ENCODE peak calls at places on chromosomes 16 and 17, in seven cellular contexts. K, P, N, Q, R, J and B are unnamed samples.
A peak's percentile ranks its signal among the peaks of the same experiment; 100 is the strongest.

GRCh38 chr16:12484987-12485386 is 318.7 kb downstream of the CPPED1 start:
- DNase-seq in K (no peak), P (no peak), N (no peak), Q (no peak), R (no peak), J (no peak), B (no peak)

GRCh38 chr17:38369124-38369886 is 17.7 kb downstream of the SOCS7 start:
- DNase-seq in K (no peak), P (no peak), N (no peak), Q (no peak), R (no peak), J (no peak), B (no peak)

GRCh38 chr17:59154721-59155438 is at the start of gene SKA2:
- DNase-seq in K (peak; percentile 97), P (peak; percentile 97), N (peak; percentile 92), Q (no peak), R (peak; percentile 95), J (no peak), B (peak; percentile 99)

GRCh38 chr17:31481783-31482081 is 90.3 kb downstream of the RAB11FIP4 start:
- DNase-seq in K (no peak), P (no peak), N (no peak), Q (no peak), R (no peak), J (no peak), B (no peak)

GRCh38 chr17:42697108-42697811 is 14.9 kb downstream of the CNTNAP1 start:
- DNase-seq in K (no peak), P (no peak), N (no peak), Q (no peak), R (no peak), J (no peak), B (no peak)

GRCh38 chr17:8894189-8894611 is 26.7 kb upstream of the PIK3R6 start:
- DNase-seq in K (peak; percentile 35), P (peak; percentile 14), N (no peak), Q (no peak), R (no peak), J (no peak), B (no peak)

GRCh38 chr16:75550211-75550662 is 5.8 kb downstream of the TMEM231 start:
- DNase-seq in K (peak; percentile 50), P (peak; percentile 76), N (no peak), Q (no peak), R (no peak), J (no peak), B (no peak)

GRCh38 chr16:23949630-23950290 is 114.0 kb downstream of the PRKCB start:
- DNase-seq in K (no peak), P (peak; percentile 28), N (no peak), Q (no peak), R (no peak), J (peak; percentile 41), B (no peak)

GRCh38 chr17:2853722-2854580 is 57.7 kb downstream of the RAP1GAP2 start:
- DNase-seq in K (peak; percentile 42), P (peak; percentile 42), N (no peak), Q (no peak), R (no peak), J (no peak), B (no peak)

GRCh38 chr16:72437891-72438290 is 265.9 kb upstream of the PMFBP1 start:
- DNase-seq in K (no peak), P (no peak), N (no peak), Q (no peak), R (no peak), J (no peak), B (no peak)

GRCh38 chr16:83967838-83968482 is at the start of gene NECAB2:
- DNase-seq in K (peak; percentile 78), P (peak; percentile 58), N (no peak), Q (no peak), R (peak; percentile 81), J (no peak), B (no peak)

GRCh38 chr16:78503501-78504110 is 404.2 kb downstream of the WWOX start:
- DNase-seq in K (no peak), P (peak; percentile 53), N (peak; percentile 17), Q (no peak), R (peak; percentile 47), J (peak; percentile 30), B (peak; percentile 79)

GRCh38 chr17:39653662-39654331 is 11.4 kb upstream of the TCAP start:
- DNase-seq in K (peak; percentile 76), P (peak; percentile 59), N (no peak), Q (no peak), R (peak; percentile 83), J (peak; percentile 74), B (no peak)

GRCh38 chr17:74116087-74116717 is 87.3 kb upstream of the RPL38 start:
- DNase-seq in K (no peak), P (no peak), N (no peak), Q (no peak), R (peak; percentile 55), J (no peak), B (no peak)

GRCh38 chr16:84941916-84942315 is 69.4 kb downstream of the ZDHHC7 start:
- DNase-seq in K (no peak), P (no peak), N (no peak), Q (no peak), R (peak; percentile 84), J (no peak), B (no peak)

GRCh38 chr16:88971371-88972097 is 5.5 kb downstream of the CBFA2T3 start:
- DNase-seq in K (no peak), P (no peak), N (no peak), Q (no peak), R (no peak), J (no peak), B (no peak)

GRCh38 chr16:54102888-54103866 is 183.4 kb downstream of the IRX3 start:
- DNase-seq in K (no peak), P (no peak), N (no peak), Q (no peak), R (no peak), J (no peak), B (no peak)

GRCh38 chr16:66277311-66278070 is 89.0 kb upstream of the CDH5 start:
- DNase-seq in K (no peak), P (no peak), N (no peak), Q (no peak), R (no peak), J (no peak), B (peak; percentile 17)

GRCh38 chr16:48609453-48610023 is 442 bp downstream of the N4BP1 start:
- DNase-seq in K (no peak), P (peak; percentile 66), N (no peak), Q (no peak), R (no peak), J (no peak), B (peak; percentile 82)

GRCh38 chr17:47660064-47660492 is 10.4 kb downstream of the KPNB1 start:
- DNase-seq in K (no peak), P (no peak), N (no peak), Q (no peak), R (no peak), J (no peak), B (no peak)

GRCh38 chr17:82001657-82002056 is 21.0 kb downstream of the CENPX start:
- DNase-seq in K (no peak), P (no peak), N (no peak), Q (no peak), R (no peak), J (no peak), B (no peak)

GRCh38 chr17:4006165-4006589 is 41.9 kb upstream of the ATP2A3 start:
- DNase-seq in K (no peak), P (no peak), N (no peak), Q (no peak), R (no peak), J (no peak), B (peak; percentile 60)

GRCh38 chr16:84617068-84617630 is 729 bp downstream of the COTL1 start:
- DNase-seq in K (peak; percentile 53), P (no peak), N (no peak), Q (no peak), R (no peak), J (no peak), B (peak; percentile 77)